ENCODE peak calls at places on chromosomes 1 and 21, in five cellular contexts. M, G, N, C and A are unnamed samples.

GRCh38 chr1:1304331-1305299 is 3.1 kb downstream of the ACAP3 start:
- DNase-seq in G (no peak), N (peak), C (no peak), M (peak), A (peak)

GRCh38 chr1:163655565-163655964 is 333.8 kb downstream of the NUF2 start:
- DNase-seq in M (no peak), N (no peak), C (no peak), G (no peak), A (no peak)

GRCh38 chr21:26469789-26470188 is 103.3 kb downstream of the CYYR1 start:
- DNase-seq in N (no peak), C (no peak), M (no peak), G (peak), A (no peak)

GRCh38 chr1:204225841-204226745 is 12.3 kb upstream of the GOLT1A start:
- DNase-seq in C (no peak), G (peak), M (peak), N (no peak), A (no peak)

GRCh38 chr1:201656670-201657032 is 117.7 kb downstream of the NAV1 start:
- DNase-seq in N (no peak), G (no peak), C (no peak), M (no peak), A (no peak)

GRCh38 chr1:152459596-152460528 is 45.8 kb upstream of the CRNN start:
- DNase-seq in N (peak), G (peak), M (peak), C (peak), A (peak)

GRCh38 chr1:5707566-5708178 is 284.6 kb downstream of the NPHP4 start:
- DNase-seq in C (no peak), M (no peak), G (peak), N (peak), A (no peak)

GRCh38 chr1:54949971-54950360 is 30.5 kb upstream of the TMEM61 start:
- DNase-seq in M (no peak), N (no peak), C (no peak), G (peak), A (no peak)

GRCh38 chr1:162626733-162627132 is 5.5 kb upstream of the DDR2 start:
- DNase-seq in M (no peak), G (no peak), C (no peak), N (no peak), A (no peak)
- H3K27ac ChIP-seq in M (no peak), G (no peak), C (no peak), N (peak), A (no peak)

GRCh38 chr1:160361814-160362167 is 5.1 kb upstream of the NHLH1 start:
- DNase-seq in M (no peak), G (no peak), N (no peak), C (no peak), A (no peak)
- H3K27ac ChIP-seq in M (no peak), G (no peak), N (no peak), C (no peak), A (no peak)

DNA sequence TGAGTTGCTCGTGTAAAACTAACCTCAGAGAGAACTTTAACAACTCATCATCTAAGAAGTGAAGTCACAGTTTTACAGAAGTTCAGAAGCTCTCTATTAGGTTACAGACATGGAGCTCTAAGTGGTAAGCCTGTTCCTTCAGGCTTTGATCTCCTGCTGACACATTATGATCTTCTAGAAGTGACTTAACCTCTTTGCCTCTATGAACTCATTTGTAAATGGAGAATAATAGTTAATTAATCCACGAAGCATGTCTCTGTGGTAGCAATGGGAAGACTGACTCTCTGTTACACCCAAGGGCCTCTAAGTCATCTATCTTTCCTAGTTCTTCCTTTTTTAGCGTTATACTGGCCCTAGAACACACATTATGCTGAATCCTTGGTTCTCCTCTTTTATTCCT is 157.9 kb upstream of the NRIP1 start:
- DNase-seq in M (no peak), G (peak), C (no peak), N (no peak), A (no peak)
- H3K27ac ChIP-seq in M (peak), G (peak), C (no peak), N (no peak), A (no peak)

GRCh38 chr1:180154003-180154324 is 705 bp upstream of the QSOX1 start:
- DNase-seq in M (no peak), G (no peak), C (no peak), N (no peak), A (no peak)

GRCh38 chr1:180156201-180156600 is 1.5 kb downstream of the QSOX1 start:
- DNase-seq in C (no peak), M (no peak), N (no peak), G (no peak), A (no peak)

GRCh38 chr1:180155202-180155682 is 573 bp downstream of the QSOX1 start:
- DNase-seq in M (no peak), G (no peak), N (no peak), C (no peak), A (no peak)

GRCh38 chr1:180153032-180153431 is 1.6 kb upstream of the QSOX1 start:
- DNase-seq in N (no peak), G (no peak), C (no peak), M (no peak), A (no peak)

DNA sequence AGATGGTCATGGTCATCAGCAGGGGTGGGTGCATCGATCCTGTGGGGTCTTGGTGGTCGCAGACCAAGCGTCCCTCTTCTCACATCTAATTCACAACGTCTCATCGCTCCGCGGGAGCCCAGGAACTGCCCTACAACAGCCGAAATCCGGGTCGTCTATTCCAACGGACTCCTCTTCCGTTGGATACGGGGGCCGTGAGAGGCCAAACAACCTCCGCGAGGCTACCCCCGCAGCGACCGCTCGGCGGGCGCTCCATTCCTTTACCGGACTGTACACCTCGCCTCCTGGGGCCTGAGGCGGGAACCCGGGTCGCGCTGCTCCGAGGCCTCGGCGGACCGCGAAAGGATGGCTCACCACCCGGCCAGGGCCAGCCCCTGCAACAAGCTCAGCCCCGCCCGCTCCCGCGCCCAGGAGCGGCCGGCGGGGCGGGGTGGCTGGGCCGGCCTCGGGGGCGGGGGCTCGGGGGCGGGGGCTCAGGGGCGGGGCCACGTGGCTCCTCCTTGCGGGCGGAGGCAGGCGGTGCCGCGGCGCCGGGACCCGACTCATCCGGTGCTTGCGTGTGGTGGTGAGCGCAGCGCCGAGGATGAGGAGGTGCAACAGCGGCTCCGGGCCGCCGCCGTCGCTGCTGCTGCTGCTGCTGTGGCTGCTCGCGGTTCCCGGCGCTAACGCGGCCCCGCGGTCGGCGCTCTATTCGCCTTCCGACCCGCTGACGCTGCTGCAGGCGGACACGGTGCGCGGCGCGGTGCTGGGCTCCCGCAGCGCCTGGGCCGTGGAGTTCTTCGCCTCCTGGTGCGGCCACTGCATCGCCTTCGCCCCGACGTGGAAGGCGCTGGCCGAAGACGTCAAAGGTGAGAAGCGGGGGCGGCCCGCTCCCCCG is at the start of gene QSOX1:
- DNase-seq in M (peak), N (peak), G (peak), C (peak), A (peak)
- H3K27ac ChIP-seq in M (peak), N (peak), G (peak), C (peak), A (peak)

DNA sequence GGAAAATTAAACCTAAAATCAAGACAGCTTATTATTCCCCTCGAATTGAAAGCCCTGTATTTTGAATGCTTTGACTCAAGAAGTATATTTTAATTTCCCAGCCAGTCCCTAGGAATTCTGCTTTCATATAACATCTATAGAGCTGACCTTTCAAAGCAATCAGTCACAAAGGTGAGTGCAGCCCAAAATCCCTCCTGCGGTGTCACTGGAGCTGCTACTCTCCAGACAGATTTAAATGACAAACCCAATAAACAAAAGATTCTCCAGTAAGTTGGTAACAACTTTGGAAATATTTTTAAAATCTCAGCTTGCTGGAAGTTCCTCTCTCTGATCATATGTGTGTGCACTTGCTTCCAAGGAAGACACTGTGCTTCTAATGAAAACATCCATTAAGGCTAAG is 14.7 kb downstream of the PLPP3 start:
- DNase-seq in G (no peak), C (no peak), M (no peak), N (no peak), A (no peak)
- H3K27ac ChIP-seq in G (no peak), C (no peak), M (peak), N (peak), A (peak)

DNA sequence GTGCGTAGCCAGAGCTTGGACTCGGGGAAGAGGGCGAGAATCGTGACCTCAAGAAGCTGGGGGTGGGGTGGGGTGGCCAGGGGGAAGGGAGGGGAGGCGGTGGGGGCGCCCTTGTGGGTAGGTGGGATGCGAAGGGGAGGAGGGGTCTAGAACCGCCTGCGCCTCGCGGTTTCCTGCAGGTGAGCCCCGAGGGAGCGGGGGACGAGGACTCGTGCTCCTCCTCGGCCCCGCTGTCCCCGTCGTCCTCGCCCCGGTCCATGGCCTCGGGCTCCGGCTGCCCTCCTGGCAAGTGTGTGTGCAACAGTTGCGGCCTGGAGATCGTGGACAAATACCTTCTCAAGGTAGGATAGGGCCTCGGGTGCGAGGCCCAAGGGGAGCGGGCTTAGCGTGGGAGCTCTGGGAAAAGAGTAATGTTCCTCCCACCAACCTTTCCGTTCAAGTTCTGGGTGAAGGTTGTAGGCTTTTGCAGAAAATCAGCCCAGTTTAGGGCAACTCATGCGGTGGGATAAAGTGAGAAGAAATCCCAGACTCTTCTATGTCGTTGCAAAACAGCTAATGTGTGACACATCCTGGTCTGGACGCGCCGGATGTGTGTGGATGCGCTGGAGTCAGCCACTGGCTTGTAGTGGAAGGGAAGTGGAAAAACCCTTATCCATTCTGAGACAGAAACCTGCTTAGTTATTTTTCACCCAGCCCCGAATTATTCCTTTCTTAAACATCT is 2.9 kb downstream of the LHX8 start:
- DNase-seq in C (no peak), G (no peak), N (no peak), M (no peak), A (no peak)
- H3K27ac ChIP-seq in C (no peak), G (no peak), N (no peak), M (no peak), A (no peak)